ENCODE peak calls at places on chromosomes 3 and 15, in seven cellular contexts. P is foreskin fibroblast, E is adrenal gland, A is psoas muscle, J is mesendoderm, L is NB4, U is WERI-Rb-1. N is an unnamed sample.

GRCh38 chr3:62207197-62207596 is 166.2 kb downstream of the FEZF2 start:
- DNase-seq in U (no peak), A (no peak), P (no peak), E (no peak), L (no peak), J (no peak), N (no peak)

GRCh38 chr3:63927623-63928280 is 15.6 kb upstream of the SCAANT1 start:
- DNase-seq in L (no peak), P (no peak), J (no peak), U (no peak), E (no peak), A (no peak), N (no peak)

GRCh38 chr3:169171739-169172138 is 491.8 kb downstream of the MECOM start:
- DNase-seq in A (no peak), P (no peak), U (no peak), L (no peak), E (no peak), J (no peak), N (no peak)

GRCh38 chr15:68055224-68055705 is 1.1 kb downstream of the PIAS1 start:
- DNase-seq in U (peak), A (no peak), L (peak), J (peak), E (peak), P (peak), N (peak)

GRCh38 chr15:41804920-41805666 is 22.8 kb upstream of the JMJD7 start:
- DNase-seq in J (no peak), P (no peak), U (no peak), L (no peak), E (no peak), A (no peak), N (no peak)

GRCh38 chr15:45891766-45892165 is 256.9 kb downstream of the SQOR start:
- DNase-seq in L (no peak), E (no peak), J (no peak), A (no peak), U (no peak), P (peak), N (no peak)

GRCh38 chr3:49276475-49277356 is at the start of gene C3orf62:
- DNase-seq in A (peak), U (no peak), J (peak), E (peak), L (peak), P (peak), N (peak)

GRCh38 chr15:27951191-27951890 is 147.8 kb downstream of the OCA2 start:
- DNase-seq in P (no peak), J (no peak), U (no peak), E (no peak), A (no peak), L (no peak), N (no peak)

GRCh38 chr3:88912294-88913014 is 195.0 kb upstream of the EPHA3 start:
- DNase-seq in A (no peak), U (no peak), L (no peak), P (no peak), J (peak), E (no peak), N (no peak)

GRCh38 chr3:12993623-12994356 is 79.4 kb downstream of the IQSEC1 start:
- DNase-seq in A (peak), J (peak), E (peak), P (no peak), L (peak), U (no peak), N (peak)

GRCh38 chr15:36579792-36580431 is 486 bp downstream of the CDIN1 start:
- DNase-seq in L (no peak), P (peak), U (no peak), J (no peak), A (no peak), E (peak), N (no peak)

GRCh38 chr3:65401359-65401810 is 637.3 kb downstream of the MAGI1 start:
- DNase-seq in U (no peak), J (peak), A (no peak), E (no peak), L (no peak), P (no peak), N (no peak)

GRCh38 chr15:31382693-31383005 is 56.0 kb downstream of the KLF13 start:
- DNase-seq in L (no peak), A (no peak), E (no peak), P (no peak), U (no peak), J (no peak), N (no peak)

GRCh38 chr3:10883478-10884234 is 67.6 kb downstream of the SLC6A11 start:
- DNase-seq in U (peak), L (peak), J (peak), A (no peak), E (no peak), P (no peak), N (no peak)

GRCh38 chr3:22491326-22491725 is 711.8 kb upstream of the UBE2E2 start:
- DNase-seq in J (no peak), L (no peak), P (no peak), A (no peak), E (no peak), U (no peak), N (no peak)

GRCh38 chr3:40996827-40997710 is 202.2 kb upstream of the CTNNB1 start:
- DNase-seq in U (no peak), L (no peak), J (peak), P (no peak), A (no peak), E (no peak), N (no peak)

GRCh38 chr3:31448035-31448881 is 84.5 kb upstream of the STT3B start:
- DNase-seq in A (no peak), P (no peak), U (peak), J (peak), L (peak), E (peak), N (peak)

GRCh38 chr3:171028025-171028778 is 1.7 kb upstream of the SLC2A2 start:
- DNase-seq in E (peak), A (peak), P (peak), L (no peak), U (peak), J (peak), N (no peak)

GRCh38 chr3:84820906-84821305 is 137.9 kb upstream of the CADM2 start:
- DNase-seq in E (no peak), U (no peak), L (no peak), P (no peak), J (no peak), A (no peak), N (no peak)

GRCh38 chr3:170154569-170155143 is 26.9 kb downstream of the PHC3 start:
- DNase-seq in P (no peak), E (no peak), J (no peak), L (peak), A (no peak), U (no peak), N (no peak)

GRCh38 chr3:114504941-114505632 is 211.3 kb downstream of the TIGIT start:
- DNase-seq in U (no peak), L (no peak), E (no peak), P (no peak), A (no peak), J (peak), N (no peak)

GRCh38 chr3:69433016-69433937 is 47.4 kb upstream of the FRMD4B start:
- DNase-seq in L (no peak), E (no peak), A (no peak), P (no peak), U (no peak), J (no peak), N (no peak)

GRCh38 chr15:68209735-68210408 is 4.7 kb upstream of the CALML4 start:
- DNase-seq in E (peak), A (no peak), J (no peak), P (no peak), L (peak), U (no peak), N (no peak)

GRCh38 chr15:82647045-82647834 is at the start of gene CPEB1:
- DNase-seq in L (no peak), P (peak), J (peak), A (peak), E (peak), U (peak), N (peak)

GRCh38 chr3:141152801-141153678 is 78.6 kb upstream of the PXYLP1 start:
- DNase-seq in A (no peak), P (no peak), J (no peak), U (no peak), E (no peak), L (no peak), N (no peak)

GRCh38 chr3:47436180-47436579 is 39.6 kb downstream of the SCAP start:
- DNase-seq in E (no peak), P (no peak), J (no peak), U (no peak), A (no peak), L (no peak), N (no peak)

GRCh38 chr15:62850318-62850717 is 192.2 kb upstream of the TPM1 start:
- DNase-seq in J (no peak), E (no peak), L (no peak), U (no peak), P (no peak), A (no peak), N (no peak)

GRCh38 chr15:57406040-57406772 is 29.9 kb downstream of the CGNL1 start:
- DNase-seq in L (no peak), J (peak), P (peak), A (no peak), E (no peak), U (peak), N (no peak)

GRCh38 chr15:92355307-92355706 is 38.4 kb upstream of the ST8SIA2 start:
- DNase-seq in J (peak), A (no peak), U (no peak), L (no peak), E (no peak), P (no peak), N (no peak)

DNA sequence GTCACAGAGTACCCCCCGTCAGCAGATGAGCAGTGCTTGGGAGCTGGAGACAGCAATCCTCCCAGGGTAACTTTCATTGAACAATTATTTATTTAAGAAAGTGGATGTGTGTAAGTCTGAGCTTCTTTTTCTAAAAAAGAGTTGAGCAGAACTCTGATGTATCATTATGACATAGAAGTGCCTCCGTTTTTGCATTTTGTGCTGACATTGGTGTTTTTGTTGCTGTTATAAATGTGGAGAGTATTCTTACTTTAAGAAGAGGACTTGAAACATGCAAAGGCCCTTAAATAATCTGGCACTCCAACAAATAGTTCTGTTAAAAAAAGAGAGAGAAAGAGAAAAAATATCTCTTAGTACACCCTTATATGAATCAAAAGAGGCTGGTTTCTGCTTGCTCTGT is 217.1 kb downstream of the AGBL1 start:
- DNase-seq in A (no peak), P (no peak), L (no peak), U (no peak), J (no peak), E (no peak), N (no peak)
- H3K4me3 ChIP-seq in A (no peak), P (no peak), L (no peak), U (no peak), J (no peak), E (no peak), N (no peak)

GRCh38 chr3:106635271-106635670 is 742.0 kb upstream of the CCDC54 start:
- DNase-seq in E (no peak), U (no peak), P (peak), L (peak), A (no peak), J (no peak), N (no peak)

GRCh38 chr3:106628407-106628806 is 748.8 kb upstream of the CCDC54 start:
- DNase-seq in U (no peak), L (no peak), J (no peak), E (no peak), P (peak), A (no peak), N (no peak)

GRCh38 chr3:106629215-106629832 is 747.9 kb upstream of the CCDC54 start:
- DNase-seq in J (peak), A (no peak), L (no peak), P (no peak), U (no peak), E (no peak), N (no peak)

DNA sequence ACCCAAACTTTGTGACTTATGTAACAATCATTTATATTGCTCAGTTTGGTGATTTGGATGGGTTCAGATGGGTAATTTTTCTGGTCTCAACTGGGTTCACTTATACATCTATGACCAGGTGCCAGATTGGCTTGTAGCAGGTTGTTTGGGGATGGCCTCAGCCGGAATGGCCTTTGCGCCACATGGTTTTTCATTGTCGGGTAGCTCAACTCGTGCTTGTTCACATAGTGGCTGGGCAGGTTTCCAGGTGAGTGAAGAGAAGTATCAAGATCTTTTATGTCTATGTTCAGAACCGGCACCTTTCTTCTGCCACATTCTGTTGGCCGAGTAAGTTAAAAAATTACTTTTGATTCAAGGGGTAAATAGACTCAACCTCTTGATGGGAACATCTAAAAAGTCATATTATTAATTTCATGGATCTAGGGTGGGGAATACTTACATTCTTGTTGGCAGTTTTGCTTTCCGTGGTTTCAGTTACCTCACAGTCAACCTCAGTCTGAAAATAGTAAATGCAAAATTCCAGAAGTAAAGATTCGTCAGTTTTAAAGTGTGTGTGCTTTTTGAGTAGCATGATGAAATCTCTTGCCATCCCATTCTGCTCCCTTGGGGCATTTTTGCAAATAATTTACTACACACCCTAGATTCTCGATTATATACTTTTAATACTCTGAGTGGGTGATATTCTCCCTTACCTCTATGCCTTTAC is 745.7 kb upstream of the CCDC54 start:
- DNase-seq in J (no peak), E (no peak), L (no peak), P (no peak), U (no peak), A (no peak), N (no peak)
- H3K4me3 ChIP-seq in J (no peak), E (no peak), L (no peak), P (no peak), U (no peak), A (no peak), N (no peak)

DNA sequence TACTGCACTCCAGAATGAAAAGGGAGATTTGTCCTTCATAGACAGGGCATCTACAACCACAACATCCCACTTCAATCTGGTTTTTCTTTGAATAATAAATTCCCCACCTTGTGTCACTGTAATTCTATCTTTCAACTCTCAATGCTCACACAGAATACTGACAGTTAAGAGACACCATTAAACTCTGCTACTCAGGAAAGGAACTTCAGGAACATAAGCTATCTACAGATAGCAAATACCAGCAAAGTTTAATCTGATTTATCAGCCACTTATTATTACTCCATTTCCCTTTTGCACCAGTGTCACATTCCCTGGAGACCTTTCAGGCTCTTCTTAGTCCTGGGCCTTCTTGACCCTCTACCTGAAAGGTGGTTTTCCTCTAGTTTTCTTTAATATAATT is 152.0 kb upstream of the LPP start:
- DNase-seq in L (no peak), P (no peak), U (no peak), E (no peak), J (no peak), A (no peak), N (no peak)
- H3K4me3 ChIP-seq in L (no peak), P (no peak), U (no peak), E (no peak), J (no peak), A (no peak), N (no peak)

DNA sequence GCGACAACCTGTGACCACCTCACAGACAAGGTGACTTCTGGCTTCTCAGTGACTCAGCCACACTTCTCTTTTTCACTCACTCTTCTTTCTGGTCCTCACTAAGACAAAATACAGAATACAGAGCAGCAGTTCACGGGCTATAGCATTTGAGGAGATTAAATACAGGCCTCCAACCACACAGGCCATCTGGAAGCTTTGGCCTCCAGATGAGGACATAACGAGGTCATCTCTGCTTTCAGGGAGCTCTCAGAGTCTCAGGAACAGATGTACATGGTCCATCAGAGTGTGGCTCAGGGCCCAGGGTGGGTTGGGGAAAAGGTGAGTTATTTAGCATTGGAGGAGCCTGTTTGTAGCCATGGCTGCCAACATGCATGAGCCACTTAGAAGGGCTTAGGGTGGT is 160.0 kb upstream of the CTDSPL start:
- DNase-seq in L (no peak), P (no peak), A (no peak), U (peak), E (no peak), J (no peak), N (no peak)
- H3K4me3 ChIP-seq in L (no peak), P (no peak), A (no peak), U (no peak), E (no peak), J (no peak), N (no peak)

DNA sequence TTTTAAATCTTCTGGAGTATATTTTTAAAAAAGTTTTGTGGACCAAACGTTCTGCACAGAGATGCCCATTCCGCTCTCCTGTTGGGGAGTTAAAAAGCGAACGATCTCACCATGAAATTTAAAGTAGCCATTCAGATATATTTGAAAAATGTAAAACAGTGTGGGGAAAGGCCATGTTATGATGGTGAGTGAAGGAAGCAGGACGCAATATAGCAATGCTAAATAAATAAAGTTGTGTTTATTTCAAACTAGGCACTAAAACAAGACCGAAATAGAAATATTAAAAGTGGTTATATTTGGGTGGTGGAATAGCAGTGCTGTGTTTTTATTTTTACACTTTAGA is 327 bp upstream of the CCDC13 start:
- DNase-seq in P (no peak), U (no peak), E (no peak), A (no peak), J (no peak), L (no peak), N (no peak)
- H3K4me3 ChIP-seq in P (peak), U (peak), E (no peak), A (peak), J (peak), L (peak), N (peak)

DNA sequence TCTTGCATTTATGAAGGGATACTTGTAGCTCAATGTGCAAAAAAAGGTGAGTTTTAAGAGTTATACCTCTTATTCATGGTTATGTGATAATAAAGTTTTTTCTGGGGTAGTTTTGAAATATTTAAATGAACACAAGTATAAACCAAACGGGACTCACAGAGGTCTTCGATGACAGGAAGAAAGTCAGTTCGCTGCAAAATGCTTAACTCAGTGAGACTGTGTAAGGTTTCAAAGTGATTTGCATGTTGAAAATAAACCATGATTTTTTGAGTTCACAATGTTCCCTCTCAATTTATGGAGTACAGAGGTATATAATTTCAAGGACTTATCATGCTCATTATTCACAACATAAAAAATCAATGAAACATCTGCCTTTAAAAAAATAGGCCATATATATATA is 36.3 kb upstream of the MYH15 start:
- DNase-seq in E (no peak), A (no peak), U (no peak), J (no peak), P (no peak), L (no peak), N (no peak)
- H3K4me3 ChIP-seq in E (no peak), A (no peak), U (no peak), J (no peak), P (no peak), L (no peak), N (peak)

DNA sequence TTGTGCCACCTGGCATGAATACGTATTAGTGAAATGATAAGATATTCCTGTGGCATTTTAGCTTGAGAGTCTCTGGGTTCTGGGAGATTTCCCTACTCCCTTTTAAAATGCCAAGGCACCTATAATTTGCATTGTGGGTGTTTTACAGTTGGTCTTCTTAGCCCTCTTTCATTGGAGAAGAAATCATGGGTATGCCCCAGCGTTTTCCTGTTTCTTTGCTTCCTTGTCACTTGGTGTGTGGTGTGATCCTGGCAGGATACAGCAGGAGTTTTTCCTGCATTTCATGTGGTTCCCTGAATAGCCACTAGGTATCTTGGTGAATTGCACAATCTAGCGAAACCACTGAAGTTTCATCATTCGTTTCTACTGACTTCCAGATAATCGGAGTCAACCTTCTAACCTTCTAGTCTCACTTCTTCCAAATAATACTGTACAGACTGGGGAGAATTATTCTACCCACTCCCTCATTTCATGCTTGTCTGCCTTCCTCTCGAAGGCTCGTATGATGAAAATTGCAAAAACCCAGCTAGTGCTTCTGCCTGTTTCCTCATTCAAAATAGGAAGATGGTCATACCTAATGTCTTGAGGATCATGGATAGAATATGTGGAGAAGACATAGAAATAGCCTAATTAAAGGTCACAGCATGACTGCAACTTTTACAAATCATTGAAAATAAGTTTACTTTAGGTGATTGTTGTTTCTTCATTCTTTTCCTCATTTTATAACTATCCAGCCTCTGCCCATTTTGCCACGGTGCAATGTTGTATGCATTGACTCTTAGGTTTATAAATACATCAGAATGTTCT is 2.7 kb downstream of the BHLHE40 start:
- DNase-seq in E (peak), J (peak), P (peak), A (no peak), U (no peak), L (peak), N (no peak)
- H3K4me3 ChIP-seq in E (no peak), J (peak), P (peak), A (peak), U (peak), L (peak), N (peak)